ENCODE peak calls at places on chromosomes 7 and 10, in five cellular contexts. One of them, this sample, is unnamed.

GRCh38 chr7:140403878-140404564 is at the start of gene RAB19:
- DNase-seq in pons: no peak
- DNase-seq in progenitor cell of endocrine pancreas: peak
- DNase-seq in BE2C: no peak
- DNase-seq in RWPE1: peak
- DNase-seq in this sample: no peak

GRCh38 chr10:3828404-3829192 is 43.6 kb upstream of the KLF6 start:
- DNase-seq in pons: peak
- DNase-seq in progenitor cell of endocrine pancreas: no peak
- DNase-seq in BE2C: no peak
- DNase-seq in RWPE1: peak
- DNase-seq in this sample: no peak

GRCh38 chr7:131203291-131203976 is 124.2 kb upstream of the MKLN1 start:
- DNase-seq in pons: no peak
- DNase-seq in progenitor cell of endocrine pancreas: no peak
- DNase-seq in BE2C: no peak
- DNase-seq in RWPE1: no peak
- DNase-seq in this sample: no peak

GRCh38 chr7:50678586-50678985 is 104.1 kb downstream of the GRB10 start:
- DNase-seq in pons: no peak
- DNase-seq in progenitor cell of endocrine pancreas: no peak
- DNase-seq in BE2C: no peak
- DNase-seq in RWPE1: no peak
- DNase-seq in this sample: no peak

GRCh38 chr10:90352288-90352687 is 505.6 kb downstream of the HTR7 start:
- DNase-seq in pons: no peak
- DNase-seq in progenitor cell of endocrine pancreas: no peak
- DNase-seq in BE2C: no peak
- DNase-seq in RWPE1: peak
- DNase-seq in this sample: no peak

GRCh38 chr7:2716488-2716887 is 28.5 kb downstream of the AMZ1 start:
- DNase-seq in pons: no peak
- DNase-seq in progenitor cell of endocrine pancreas: no peak
- DNase-seq in BE2C: no peak
- DNase-seq in RWPE1: no peak
- DNase-seq in this sample: no peak

GRCh38 chr10:12638103-12638502 is 288.8 kb downstream of the CAMK1D start:
- DNase-seq in pons: peak
- DNase-seq in progenitor cell of endocrine pancreas: no peak
- DNase-seq in BE2C: peak
- DNase-seq in RWPE1: no peak
- DNase-seq in this sample: peak

GRCh38 chr7:11830582-11831382 is 1.2 kb downstream of the THSD7A start:
- DNase-seq in pons: peak
- DNase-seq in progenitor cell of endocrine pancreas: no peak
- DNase-seq in BE2C: no peak
- DNase-seq in RWPE1: no peak
- DNase-seq in this sample: peak

GRCh38 chr7:23419160-23419559 is 51.1 kb downstream of the IGF2BP3 start:
- DNase-seq in pons: no peak
- DNase-seq in progenitor cell of endocrine pancreas: no peak
- DNase-seq in BE2C: no peak
- DNase-seq in RWPE1: no peak
- DNase-seq in this sample: no peak

GRCh38 chr7:105769951-105770628 is 106.3 kb downstream of the ATXN7L1 start:
- DNase-seq in pons: no peak
- DNase-seq in progenitor cell of endocrine pancreas: no peak
- DNase-seq in BE2C: peak
- DNase-seq in RWPE1: no peak
- DNase-seq in this sample: peak

GRCh38 chr10:102342958-102343357 is 52.5 kb upstream of the NFKB2 start:
- DNase-seq in pons: no peak
- DNase-seq in progenitor cell of endocrine pancreas: no peak
- DNase-seq in BE2C: no peak
- DNase-seq in RWPE1: peak
- DNase-seq in this sample: no peak

GRCh38 chr10:48946891-48947500 is 7.4 kb upstream of the LRRC18 start:
- DNase-seq in pons: no peak
- DNase-seq in progenitor cell of endocrine pancreas: no peak
- DNase-seq in BE2C: no peak
- DNase-seq in RWPE1: no peak
- DNase-seq in this sample: no peak

GRCh38 chr10:121952226-121952625 is 22.8 kb downstream of the NSMCE4A start:
- DNase-seq in pons: no peak
- DNase-seq in progenitor cell of endocrine pancreas: no peak
- DNase-seq in BE2C: no peak
- DNase-seq in RWPE1: no peak
- DNase-seq in this sample: no peak

GRCh38 chr10:97782455-97783228 is 10.8 kb upstream of the SFRP5 start:
- DNase-seq in pons: no peak
- DNase-seq in progenitor cell of endocrine pancreas: no peak
- DNase-seq in BE2C: no peak
- DNase-seq in RWPE1: no peak
- DNase-seq in this sample: peak

GRCh38 chr7:157150825-157151412 is 12.2 kb downstream of the UBE3C start:
- DNase-seq in pons: no peak
- DNase-seq in progenitor cell of endocrine pancreas: peak
- DNase-seq in BE2C: peak
- DNase-seq in RWPE1: no peak
- DNase-seq in this sample: peak

This sample was measured in SK-N-SH.